ENCODE peak calls at places on chromosomes 1 and 21, in eight cellular contexts. S, Y, E, F, K, Z, R and T are unnamed samples.

GRCh38 chr1:54986532-54986931 is 6.1 kb downstream of the TMEM61 start:
- DNase-seq in Z (no peak), S (no peak), K (no peak), Y (no peak), E (no peak), F (no peak), R (no peak), T (no peak)

GRCh38 chr1:71882241-71883036 is 399.9 kb downstream of the NEGR1 start:
- DNase-seq in K (no peak), F (no peak), S (no peak), R (no peak), E (no peak), Y (no peak), Z (no peak), T (no peak)

GRCh38 chr1:5273280-5274003 is 619.0 kb downstream of the AJAP1 start:
- DNase-seq in F (no peak), E (no peak), S (no peak), Y (no peak), Z (no peak), K (no peak), R (no peak), T (no peak)

GRCh38 chr1:164611754-164612642 is 53.0 kb downstream of the PBX1 start:
- DNase-seq in K (peak; percentile 64), R (no peak), E (peak; percentile 81), F (no peak), Y (no peak), S (peak; percentile 55), Z (peak; percentile 40), T (no peak)

GRCh38 chr1:145991799-145992412 is 4.5 kb downstream of the TXNIP start:
- DNase-seq in K (no peak), R (no peak), Y (no peak), E (no peak), S (no peak), F (no peak), Z (no peak), T (peak; percentile 54)

GRCh38 chr1:58818075-58818474 is 34.2 kb upstream of the JUN start:
- DNase-seq in K (no peak), Z (peak; percentile 65), R (no peak), Y (no peak), E (peak; percentile 4), F (no peak), S (no peak), T (no peak)

GRCh38 chr1:200699871-200700270 is 30.2 kb upstream of the DDX59 start:
- DNase-seq in E (no peak), S (peak; percentile 65), Z (no peak), F (no peak), Y (no peak), R (no peak), K (no peak), T (no peak)

GRCh38 chr1:204523605-204524215 is 7.5 kb downstream of the MDM4 start:
- DNase-seq in K (no peak), S (peak; percentile 48), E (no peak), Y (no peak), R (no peak), Z (no peak), F (no peak), T (no peak)

GRCh38 chr1:206658264-206658980 is 23.1 kb downstream of the DYRK3 start:
- DNase-seq in F (peak; percentile 88), Z (no peak), Y (peak; percentile 24), R (peak; percentile 29), S (peak; percentile 87), K (no peak), E (no peak), T (no peak)

GRCh38 chr21:42265229-42265812 is 46.4 kb downstream of the ABCG1 start:
- DNase-seq in E (no peak), R (no peak), S (no peak), Z (no peak), F (no peak), Y (no peak), K (no peak), T (no peak)

GRCh38 chr1:172662464-172663109 is 3.7 kb downstream of the FASLG start:
- DNase-seq in R (peak; percentile 76), Y (peak; percentile 81), K (no peak), Z (peak; percentile 78), S (no peak), E (no peak), F (peak; percentile 19), T (no peak)

GRCh38 chr1:63835075-63835633 is 61.3 kb downstream of the ROR1 start:
- DNase-seq in Y (no peak), Z (no peak), F (no peak), E (no peak), K (no peak), R (no peak), S (no peak), T (no peak)

GRCh38 chr1:204340137-204340536 is 19.6 kb downstream of the PLEKHA6 start:
- DNase-seq in R (no peak), Y (no peak), E (peak; percentile 97), K (no peak), F (no peak), Z (no peak), S (no peak), T (no peak)

GRCh38 chr1:241627453-241628329 is 12.5 kb downstream of the CHML start:
- DNase-seq in K (no peak), R (peak; percentile 5), F (peak; percentile 50), Z (no peak), E (no peak), S (no peak), Y (peak; percentile 13), T (no peak)

GRCh38 chr1:55988963-55989452 is 590.4 kb downstream of the PLPP3 start:
- DNase-seq in K (no peak), E (no peak), F (no peak), Y (no peak), S (no peak), R (no peak), Z (no peak), T (no peak)

GRCh38 chr21:36104306-36105300 is 30.3 kb upstream of the CBR3 start:
- DNase-seq in F (peak; percentile 36), R (peak; percentile 18), Y (peak; percentile 48), S (peak; percentile 72), Z (no peak), E (no peak), K (no peak), T (no peak)

GRCh38 chr1:11806307-11806936 is 431 bp downstream of the CLCN6 start:
- DNase-seq in R (no peak), Z (no peak), F (peak; percentile 90), K (peak; percentile 35), S (no peak), Y (no peak), E (no peak), T (no peak)

GRCh38 chr1:226698659-226699058 is 40.4 kb downstream of the ITPKB start:
- DNase-seq in F (no peak), Z (no peak), R (no peak), S (no peak), Y (no peak), K (no peak), E (no peak), T (no peak)

GRCh38 chr1:5570931-5571330 is 421.3 kb downstream of the NPHP4 start:
- DNase-seq in Y (no peak), K (no peak), E (no peak), R (no peak), Z (no peak), F (no peak), S (no peak), T (no peak)

GRCh38 chr1:244254467-244254866 is 197.2 kb downstream of the ADSS2 start:
- DNase-seq in S (no peak), E (no peak), K (no peak), R (no peak), Z (no peak), Y (no peak), F (no peak), T (no peak)

GRCh38 chr1:208230668-208231529 is 13.3 kb downstream of the PLXNA2 start:
- DNase-seq in R (no peak), E (no peak), K (no peak), S (no peak), F (no peak), Z (no peak), Y (no peak), T (peak; percentile 34)

GRCh38 chr1:9792156-9793042 is 31.4 kb downstream of the CLSTN1 start:
- DNase-seq in S (peak; percentile 82), E (peak; percentile 94), Z (no peak), F (no peak), Y (no peak), R (no peak), K (no peak), T (no peak)

GRCh38 chr1:243254233-243254926 is 701 bp downstream of the CEP170 start:
- DNase-seq in Z (no peak), E (peak; percentile 20), F (peak; percentile 64), S (peak; percentile 61), Y (peak; percentile 27), K (peak; percentile 55), R (peak; percentile 45), T (peak; percentile 84)

GRCh38 chr21:45019887-45020537 is 54.4 kb upstream of the ADARB1 start:
- DNase-seq in K (no peak), F (no peak), Y (no peak), R (no peak), S (no peak), Z (no peak), E (no peak), T (peak; percentile 74)